ENCODE peak calls at places on chromosomes 7 and 10, in four cellular contexts. One of them, this sample, is unnamed.

GRCh38 chr10:117374506-117375359 is 507 bp downstream of the PDZD8 start:
- DNase-seq in choroid plexus epithelial cell: peak; percentile 47
- DNase-seq in AG09309: no peak
- DNase-seq in RWPE2: peak; percentile 72
- DNase-seq in this sample: no peak

GRCh38 chr7:923108-924041 is 31.1 kb downstream of the ADAP1 start:
- DNase-seq in AG09309: no peak
- DNase-seq in RWPE2: peak; percentile 62
- DNase-seq in choroid plexus epithelial cell: peak; percentile 34
- DNase-seq in this sample: peak; percentile 92

GRCh38 chr7:138233189-138233588 is 156.9 kb downstream of the AKR1D1 start:
- DNase-seq in AG09309: no peak
- DNase-seq in RWPE2: no peak
- DNase-seq in choroid plexus epithelial cell: no peak
- DNase-seq in this sample: no peak

GRCh38 chr10:87635498-87636312 is 24.0 kb upstream of the PAPSS2 start:
- DNase-seq in AG09309: peak; percentile 27
- DNase-seq in choroid plexus epithelial cell: peak; percentile 72
- DNase-seq in RWPE2: no peak
- DNase-seq in this sample: peak; percentile 55

GRCh38 chr7:152621426-152621825 is 54.5 kb downstream of the XRCC2 start:
- DNase-seq in choroid plexus epithelial cell: no peak
- DNase-seq in AG09309: no peak
- DNase-seq in RWPE2: no peak
- DNase-seq in this sample: no peak

GRCh38 chr7:115838829-115839228 is 191.7 kb downstream of the TFEC start:
- DNase-seq in choroid plexus epithelial cell: peak; percentile 16
- DNase-seq in RWPE2: no peak
- DNase-seq in AG09309: peak; percentile 52
- DNase-seq in this sample: no peak

GRCh38 chr7:23490357-23491131 is 20.3 kb upstream of the IGF2BP3 start:
- DNase-seq in choroid plexus epithelial cell: peak; percentile 34
- DNase-seq in AG09309: no peak
- DNase-seq in RWPE2: no peak
- DNase-seq in this sample: no peak

GRCh38 chr7:16561943-16562342 is 35.3 kb downstream of the LRRC72 start:
- DNase-seq in AG09309: no peak
- DNase-seq in RWPE2: no peak
- DNase-seq in choroid plexus epithelial cell: no peak
- DNase-seq in this sample: no peak

GRCh38 chr7:150927954-150928340 is 50.2 kb downstream of the KCNH2 start:
- DNase-seq in RWPE2: no peak
- DNase-seq in AG09309: no peak
- DNase-seq in choroid plexus epithelial cell: peak; percentile 28
- DNase-seq in this sample: no peak

GRCh38 chr10:44894691-44895090 is 16.4 kb upstream of the TMEM72 start:
- DNase-seq in AG09309: no peak
- DNase-seq in choroid plexus epithelial cell: no peak
- DNase-seq in RWPE2: no peak
- DNase-seq in this sample: no peak

DNA sequence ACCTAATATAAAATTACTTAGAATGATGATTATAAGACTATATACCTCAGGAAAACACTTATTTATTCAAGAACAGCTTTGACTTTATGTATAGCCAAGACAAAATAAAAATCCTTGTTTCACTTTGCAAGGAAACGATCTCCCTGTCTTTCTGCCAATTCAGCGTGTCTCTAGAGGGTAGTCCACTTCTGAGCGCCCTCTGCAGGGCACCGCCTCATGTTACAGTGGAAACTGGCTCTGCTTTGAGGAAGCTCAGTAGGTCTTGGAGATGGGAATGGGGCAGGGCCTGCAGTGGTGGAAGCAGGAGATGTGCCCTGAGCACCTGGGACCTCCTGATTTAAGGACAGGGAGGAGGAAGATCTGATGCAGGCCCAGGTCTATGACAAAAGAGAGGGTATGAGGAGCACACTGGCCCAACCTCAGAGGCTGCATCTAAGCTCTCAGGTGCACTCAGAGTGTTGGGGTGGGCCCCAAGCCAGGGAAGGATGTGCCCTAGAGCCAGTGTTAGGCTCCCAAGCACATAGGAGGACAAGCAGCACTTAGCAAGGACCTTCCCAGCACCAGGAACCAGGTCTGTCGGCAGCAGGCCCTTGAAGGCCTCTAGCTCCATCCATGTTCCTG is 481.0 kb downstream of the TNS3 start:
- DNase-seq in RWPE2: no peak
- DNase-seq in choroid plexus epithelial cell: peak; percentile 84
- DNase-seq in AG09309: no peak
- DNase-seq in this sample: peak; percentile 89
- TF ChIP-seq CTCF in RWPE2: peak; percentile 44
- TF ChIP-seq CTCF in choroid plexus epithelial cell: peak; percentile 90
- TF ChIP-seq CTCF in AG09309: peak; percentile 83
- TF ChIP-seq CTCF in this sample: peak; percentile 74

GRCh38 chr7:156818133-156818532 is 74.8 kb downstream of the LMBR1 start:
- DNase-seq in choroid plexus epithelial cell: no peak
- DNase-seq in AG09309: no peak
- DNase-seq in RWPE2: no peak
- DNase-seq in this sample: no peak

GRCh38 chr7:156811706-156812105 is 81.3 kb downstream of the LMBR1 start:
- DNase-seq in choroid plexus epithelial cell: no peak
- DNase-seq in AG09309: no peak
- DNase-seq in RWPE2: no peak
- DNase-seq in this sample: no peak

GRCh38 chr7:156820445-156821063 is 72.4 kb downstream of the LMBR1 start:
- DNase-seq in AG09309: no peak
- DNase-seq in choroid plexus epithelial cell: peak; percentile 8
- DNase-seq in RWPE2: no peak
- DNase-seq in this sample: no peak

GRCh38 chr7:156819733-156820295 is 73.2 kb downstream of the LMBR1 start:
- DNase-seq in choroid plexus epithelial cell: no peak
- DNase-seq in RWPE2: no peak
- DNase-seq in AG09309: no peak
- DNase-seq in this sample: no peak

GRCh38 chr7:156816943-156817572 is 75.9 kb downstream of the LMBR1 start:
- DNase-seq in choroid plexus epithelial cell: peak; percentile 61
- DNase-seq in RWPE2: no peak
- DNase-seq in AG09309: no peak
- DNase-seq in this sample: no peak
- TF ChIP-seq CTCF in choroid plexus epithelial cell: peak; percentile 55
- TF ChIP-seq CTCF in RWPE2: peak; percentile 80
- TF ChIP-seq CTCF in AG09309: peak; percentile 42
- TF ChIP-seq CTCF in this sample: no peak

GRCh38 chr10:112183329-112184051 is at the start of gene GPAM:
- DNase-seq in AG09309: peak; percentile 80
- DNase-seq in choroid plexus epithelial cell: peak; percentile 93
- DNase-seq in RWPE2: peak; percentile 77
- DNase-seq in this sample: peak; percentile 95
- TF ChIP-seq CTCF in AG09309: no peak
- TF ChIP-seq CTCF in choroid plexus epithelial cell: no peak
- TF ChIP-seq CTCF in RWPE2: no peak
- TF ChIP-seq CTCF in this sample: no peak

DNA sequence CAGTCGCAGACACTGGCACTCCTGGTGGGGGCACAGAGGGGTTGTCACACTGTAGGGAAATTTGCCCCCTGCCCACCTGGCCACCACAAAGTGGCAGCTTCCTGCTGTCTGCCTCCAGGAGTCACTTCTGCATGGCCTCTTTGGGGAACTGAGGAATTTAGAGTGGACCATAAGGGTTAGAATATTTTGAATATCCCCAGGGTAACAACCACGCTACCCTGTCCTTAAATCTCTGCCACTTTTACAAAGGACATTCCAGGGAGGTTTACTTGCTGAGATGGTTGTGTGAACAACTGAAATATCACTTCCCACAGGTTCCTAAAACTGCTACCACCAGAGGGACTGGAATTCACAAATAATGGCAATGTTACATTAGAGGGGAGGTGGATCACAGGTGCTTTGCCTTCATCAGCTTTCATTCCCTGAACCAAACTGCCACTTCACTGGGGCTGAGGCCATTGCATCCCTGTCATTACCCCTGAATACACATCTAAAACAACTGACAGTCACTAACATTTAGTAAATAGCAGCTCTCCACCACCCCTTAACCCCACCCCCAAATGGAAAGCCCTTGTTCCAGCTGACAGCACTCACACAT is 88.1 kb upstream of the IFRD1 start:
- DNase-seq in choroid plexus epithelial cell: no peak
- DNase-seq in RWPE2: no peak
- DNase-seq in AG09309: no peak
- DNase-seq in this sample: no peak
- TF ChIP-seq CTCF in choroid plexus epithelial cell: peak; percentile 7
- TF ChIP-seq CTCF in RWPE2: no peak
- TF ChIP-seq CTCF in AG09309: no peak
- TF ChIP-seq CTCF in this sample: no peak

GRCh38 chr10:86261933-86262665 is 104.5 kb downstream of the GRID1 start:
- DNase-seq in choroid plexus epithelial cell: peak; percentile 1
- DNase-seq in RWPE2: peak; percentile 32
- DNase-seq in AG09309: no peak
- DNase-seq in this sample: peak; percentile 60
- TF ChIP-seq CTCF in choroid plexus epithelial cell: peak; percentile 7
- TF ChIP-seq CTCF in RWPE2: peak; percentile 9
- TF ChIP-seq CTCF in AG09309: no peak
- TF ChIP-seq CTCF in this sample: no peak

DNA sequence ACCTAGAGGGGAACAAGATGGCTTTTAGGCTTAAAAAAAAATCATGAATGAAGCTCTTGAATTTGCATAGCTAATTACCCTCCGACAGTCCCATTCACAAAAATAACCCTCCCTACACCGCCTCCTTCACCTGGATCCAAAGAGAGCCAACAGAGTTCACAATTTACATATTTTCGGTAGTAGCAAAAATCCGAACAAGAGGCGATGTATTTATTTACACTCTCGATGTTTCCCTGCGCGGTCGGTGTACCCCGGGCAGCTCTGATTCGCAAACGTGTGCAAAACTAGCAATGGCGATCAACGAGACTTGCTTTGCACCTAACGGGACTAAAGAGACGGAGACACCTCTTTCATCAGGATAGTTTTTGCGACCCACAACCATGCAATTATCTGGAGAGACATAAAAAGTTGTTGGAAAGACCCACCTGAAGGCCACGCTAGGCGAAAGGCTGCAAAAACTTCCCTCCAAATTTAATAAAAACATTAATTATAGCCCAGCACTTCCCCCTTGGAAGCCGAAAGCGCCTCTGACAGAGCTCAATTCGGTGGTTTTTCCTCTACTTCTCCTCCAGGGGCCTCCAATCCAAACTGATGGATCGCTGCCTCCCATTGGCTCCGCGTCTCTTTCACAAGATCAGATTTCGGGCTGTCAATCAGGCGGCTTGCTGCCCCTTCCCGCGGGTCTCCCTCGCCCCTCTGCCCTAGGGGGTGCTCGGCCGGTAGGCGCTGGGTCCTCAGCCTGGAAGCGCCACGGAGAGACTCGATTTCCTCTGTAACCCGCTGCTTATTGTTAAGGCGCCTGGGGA is at the start of gene ETV1:
- DNase-seq in RWPE2: peak; percentile 60
- DNase-seq in choroid plexus epithelial cell: peak; percentile 86
- DNase-seq in AG09309: no peak
- DNase-seq in this sample: peak; percentile 76
- TF ChIP-seq CTCF in RWPE2: peak; percentile 48
- TF ChIP-seq CTCF in choroid plexus epithelial cell: peak; percentile 62
- TF ChIP-seq CTCF in AG09309: peak; percentile 38
- TF ChIP-seq CTCF in this sample: peak; percentile 53

GRCh38 chr10:68796609-68797008 is 30.7 kb upstream of the STOX1 start:
- DNase-seq in RWPE2: no peak
- DNase-seq in choroid plexus epithelial cell: no peak
- DNase-seq in AG09309: no peak
- DNase-seq in this sample: no peak

GRCh38 chr10:68790476-68790875 is 36.9 kb upstream of the STOX1 start:
- DNase-seq in AG09309: no peak
- DNase-seq in choroid plexus epithelial cell: no peak
- DNase-seq in RWPE2: no peak
- DNase-seq in this sample: no peak

GRCh38 chr10:68795886-68796532 is 31.3 kb upstream of the STOX1 start:
- DNase-seq in RWPE2: no peak
- DNase-seq in AG09309: no peak
- DNase-seq in choroid plexus epithelial cell: no peak
- DNase-seq in this sample: no peak

GRCh38 chr10:68787813-68788212 is 39.5 kb upstream of the STOX1 start:
- DNase-seq in RWPE2: no peak
- DNase-seq in AG09309: no peak
- DNase-seq in choroid plexus epithelial cell: no peak
- DNase-seq in this sample: no peak

DNA sequence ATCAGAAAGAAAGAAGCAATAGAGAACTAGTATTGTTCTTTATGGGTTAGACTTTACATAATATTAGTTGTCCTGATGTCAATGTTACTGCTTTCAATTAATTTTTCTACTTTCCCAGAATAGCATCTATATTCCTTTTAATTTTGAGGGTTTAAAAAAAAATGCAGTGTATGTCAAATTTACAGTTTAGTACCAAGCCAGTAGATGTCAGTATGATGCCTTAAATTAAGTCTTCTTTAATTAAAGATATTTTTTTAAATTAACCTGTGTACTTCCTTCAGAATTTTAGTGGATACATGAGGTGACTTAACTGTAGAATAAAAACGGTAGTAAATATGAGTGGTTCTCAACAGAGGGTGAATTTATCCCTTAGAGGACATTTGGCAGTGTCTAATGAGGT is 35.2 kb upstream of the STOX1 start:
- DNase-seq in choroid plexus epithelial cell: peak; percentile 56
- DNase-seq in RWPE2: no peak
- DNase-seq in AG09309: no peak
- DNase-seq in this sample: no peak
- TF ChIP-seq CTCF in choroid plexus epithelial cell: peak; percentile 40
- TF ChIP-seq CTCF in RWPE2: peak; percentile 42
- TF ChIP-seq CTCF in AG09309: no peak
- TF ChIP-seq CTCF in this sample: no peak

GRCh38 chr10:13056461-13057077 is 43.4 kb upstream of the OPTN start:
- DNase-seq in RWPE2: no peak
- DNase-seq in choroid plexus epithelial cell: peak; percentile 63
- DNase-seq in AG09309: no peak
- DNase-seq in this sample: peak; percentile 17
- TF ChIP-seq CTCF in RWPE2: peak; percentile 56
- TF ChIP-seq CTCF in choroid plexus epithelial cell: peak; percentile 85
- TF ChIP-seq CTCF in AG09309: peak; percentile 41
- TF ChIP-seq CTCF in this sample: no peak

GRCh38 chr7:143487566-143487965 is 9.9 kb downstream of the TAS2R41 start:
- DNase-seq in RWPE2: no peak
- DNase-seq in AG09309: no peak
- DNase-seq in choroid plexus epithelial cell: peak; percentile 76
- DNase-seq in this sample: no peak

GRCh38 chr7:143493755-143494154 is 16.1 kb downstream of the TAS2R41 start:
- DNase-seq in RWPE2: no peak
- DNase-seq in choroid plexus epithelial cell: no peak
- DNase-seq in AG09309: no peak
- DNase-seq in this sample: no peak

GRCh38 chr7:143492799-143493568 is 15.3 kb downstream of the TAS2R41 start:
- DNase-seq in RWPE2: no peak
- DNase-seq in AG09309: no peak
- DNase-seq in choroid plexus epithelial cell: peak; percentile 31
- DNase-seq in this sample: no peak

GRCh38 chr7:143492043-143492471 is 14.4 kb downstream of the TAS2R41 start:
- DNase-seq in AG09309: peak; percentile 45
- DNase-seq in RWPE2: no peak
- DNase-seq in choroid plexus epithelial cell: peak; percentile 95
- DNase-seq in this sample: no peak

GRCh38 chr7:143490719-143491306 is 13.1 kb downstream of the TAS2R41 start:
- DNase-seq in choroid plexus epithelial cell: peak; percentile 55
- DNase-seq in AG09309: no peak
- DNase-seq in RWPE2: no peak
- DNase-seq in this sample: peak; percentile 9
- TF ChIP-seq CTCF in choroid plexus epithelial cell: peak; percentile 83
- TF ChIP-seq CTCF in AG09309: peak; percentile 74
- TF ChIP-seq CTCF in RWPE2: peak; percentile 64
- TF ChIP-seq CTCF in this sample: peak; percentile 29

This sample was measured in Calu3.